ENCODE peak calls at places on chromosome 1, in ten cellular contexts. Z is fibroblast of lung; V is CD8-positive, alpha-beta memory T cell; Y is spleen; P is adrenal gland; U is adipocyte; W is MG63; C is effector memory CD4-positive, alpha-beta T cell; T is GM23248; R is left lung. F is an unnamed sample. For H3K9me3, the result is how much of the 10 kb centered on the place peaks cover.

GRCh38 chr1:9798236-9799130 is 25.3 kb downstream of the CLSTN1 start:
- DNase-seq in C (no peak), W (peak), P (peak), U (peak), Y (no peak), R (no peak), T (peak), Z (peak), V (no peak), F (no peak)

GRCh38 chr1:221824025-221824424 is 82.1 kb upstream of the DUSP10 start:
- DNase-seq in V (no peak), W (peak), R (no peak), P (no peak), Z (peak), C (no peak), U (peak), Y (no peak), T (peak), F (no peak)

GRCh38 chr1:11337536-11338350 is 64.7 kb downstream of the UBIAD1 start:
- DNase-seq in Z (no peak), P (peak), U (peak), Y (peak), C (peak), R (peak), W (peak), T (peak), V (peak), F (peak)

GRCh38 chr1:211487672-211488208 is 4.2 kb downstream of the RD3 start:
- DNase-seq in T (no peak), V (no peak), Z (no peak), Y (peak), C (no peak), W (no peak), P (no peak), R (no peak), U (no peak), F (no peak)

GRCh38 chr1:32215629-32216505 is 6.3 kb downstream of the TMEM234 start:
- DNase-seq in Y (no peak), V (peak), C (peak), T (peak), P (peak), R (no peak), W (peak), Z (peak), U (peak), F (peak)

GRCh38 chr1:185193756-185194155 is 36.8 kb downstream of the SWT1 start:
- DNase-seq in W (no peak), R (no peak), P (no peak), Y (no peak), C (no peak), T (no peak), Z (no peak), V (no peak), U (no peak), F (no peak)

GRCh38 chr1:221806236-221806635 is 64.3 kb upstream of the DUSP10 start:
- DNase-seq in C (no peak), W (no peak), P (no peak), T (no peak), U (no peak), R (no peak), V (no peak), Y (no peak), Z (no peak), F (no peak)

GRCh38 chr1:68197891-68198290 is 34.4 kb downstream of the WLS start:
- DNase-seq in P (no peak), Z (peak), C (no peak), W (no peak), T (peak), U (no peak), V (no peak), R (no peak), Y (no peak), F (no peak)

GRCh38 chr1:207282049-207282448 is 39.4 kb upstream of the CD55 start:
- DNase-seq in W (no peak), V (peak), Y (no peak), P (no peak), C (no peak), U (peak), Z (peak), R (no peak), T (peak), F (no peak)

GRCh38 chr1:160369087-160369486 is 2.2 kb downstream of the NHLH1 start:
- DNase-seq in Z (no peak), C (no peak), U (no peak), W (no peak), Y (no peak), P (no peak), V (no peak), T (no peak), R (no peak), F (no peak)

GRCh38 chr1:107851418-107851817 is 113.6 kb downstream of the VAV3 start:
- DNase-seq in U (no peak), C (no peak), W (no peak), T (no peak), R (no peak), V (no peak), Z (no peak), P (no peak), Y (no peak), F (no peak)

GRCh38 chr1:247156787-247157232 is 15.0 kb downstream of the ZNF124 start:
- DNase-seq in U (no peak), Y (no peak), R (no peak), V (peak), Z (no peak), T (peak), C (no peak), P (no peak), W (no peak), F (no peak)
- H3K9me3 ChIP-seq in U (half or more), Y (half or more), R (half or more), V (half or more), Z (under half), T (under half), C (under half), P (under half), W (half or more), F (half or more)

GRCh38 chr1:2952992-2953391 is 68.3 kb upstream of the ACTRT2 start:
- DNase-seq in Z (no peak), V (no peak), Y (peak), U (no peak), T (no peak), C (no peak), P (no peak), R (no peak), W (no peak), F (no peak)
- H3K9me3 ChIP-seq in Z (under half), V (under half), Y (half or more), U (under half), T (under half), C (under half), P (under half), R (under half), W (under half), F (under half)

DNA sequence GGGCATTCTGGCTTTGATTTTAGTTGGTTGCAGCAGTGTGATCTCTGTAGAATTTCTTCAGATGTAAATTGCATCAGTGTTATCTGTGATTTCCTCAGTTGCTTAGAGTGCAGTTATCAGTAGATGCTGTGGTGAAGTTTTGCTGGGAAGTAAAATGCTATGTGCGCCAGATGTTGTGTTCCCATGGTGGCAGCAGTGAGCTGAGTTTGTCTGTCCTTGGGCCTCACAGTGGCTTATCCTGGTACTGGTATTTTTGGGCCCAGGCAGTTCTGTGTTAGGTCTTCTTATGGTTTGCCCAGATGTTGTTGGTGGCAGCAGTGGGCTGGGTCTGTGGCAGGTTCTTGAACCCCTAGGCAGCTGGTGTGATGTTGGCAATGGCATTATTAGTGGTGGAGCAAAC is 1242.1 kb downstream of the PLA2G4A start:
- DNase-seq in C (no peak), Z (no peak), V (no peak), T (peak), R (no peak), Y (no peak), U (no peak), W (no peak), P (no peak), F (no peak)
- H3K9me3 ChIP-seq in C (under half), Z (under half), V (under half), T (under half), R (under half), Y (under half), U (under half), W (under half), P (under half), F (under half)

GRCh38 chr1:152419917-152420316 is 5.9 kb upstream of the CRNN start:
- DNase-seq in T (no peak), Y (no peak), P (no peak), R (no peak), C (no peak), Z (no peak), W (no peak), V (no peak), U (no peak), F (no peak)

GRCh38 chr1:152413909-152414308 is at the start of gene CRNN:
- DNase-seq in C (no peak), U (no peak), W (no peak), R (no peak), Z (no peak), P (no peak), T (no peak), Y (no peak), V (no peak), F (no peak)

GRCh38 chr1:152411144-152411543 is 2.9 kb downstream of the CRNN start:
- DNase-seq in T (no peak), U (no peak), Z (no peak), R (no peak), W (no peak), P (no peak), V (no peak), C (no peak), Y (no peak), F (no peak)

GRCh38 chr1:152411846-152412245 is 2.2 kb downstream of the CRNN start:
- DNase-seq in Z (no peak), C (no peak), Y (no peak), W (no peak), R (no peak), V (no peak), T (no peak), U (no peak), P (no peak), F (no peak)

GRCh38 chr1:152415454-152416227 is 1.6 kb upstream of the CRNN start:
- DNase-seq in W (no peak), T (no peak), V (no peak), U (no peak), Y (no peak), P (no peak), C (no peak), Z (no peak), R (no peak), F (no peak)
- H3K9me3 ChIP-seq in W (under half), T (under half), V (under half), U (under half), Y (under half), P (under half), C (under half), Z (under half), R (under half), F (under half)

DNA sequence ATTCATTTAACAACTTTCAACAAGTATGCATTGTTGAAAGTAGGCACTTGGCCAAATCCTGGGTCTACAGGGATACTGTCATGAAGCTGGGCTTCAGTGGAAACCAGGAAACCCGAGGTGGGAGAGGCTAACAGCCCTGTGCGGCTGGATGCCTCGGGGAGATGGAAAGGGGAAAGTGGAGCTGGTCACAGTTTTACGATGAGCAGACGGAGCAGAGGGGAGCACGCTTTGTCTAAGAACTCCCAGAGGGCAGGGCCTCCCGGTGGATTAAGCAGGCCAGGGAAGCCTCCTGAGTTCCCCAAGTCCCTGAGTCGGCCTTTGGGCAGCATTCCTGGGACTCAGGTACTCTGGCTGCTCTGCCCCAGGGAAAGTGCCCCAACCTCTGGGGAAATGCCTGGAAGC is 23.8 kb downstream of the STUM start:
- DNase-seq in C (no peak), V (no peak), Z (no peak), P (no peak), R (no peak), W (no peak), U (no peak), T (no peak), Y (peak), F (no peak)
- H3K9me3 ChIP-seq in C (under half), V (under half), Z (under half), P (under half), R (under half), W (under half), U (under half), T (under half), Y (under half), F (under half)

F was measured in T-helper 17 cell.